ENCODE peak calls at places on chromosome 9, in six cellular contexts. H, B, Y, X, S and V are unnamed samples.

GRCh38 chr9:128891354-128892222 is 9.7 kb downstream of the LRRC8A start:
- DNase-seq in H (no peak), B (no peak), Y (no peak), X (no peak), S (no peak), V (no peak)

GRCh38 chr9:132539071-132539470 is 43.3 kb upstream of the BARHL1 start:
- DNase-seq in H (no peak), B (no peak), Y (no peak), X (peak), S (no peak), V (no peak)

GRCh38 chr9:112121633-112122032 is 53.5 kb downstream of the SUSD1 start:
- DNase-seq in H (no peak), B (no peak), Y (no peak), X (no peak), S (no peak), V (no peak)

GRCh38 chr9:97176206-97176605 is 131.3 kb upstream of the CCDC180 start:
- DNase-seq in H (no peak), B (no peak), Y (peak), X (no peak), S (no peak), V (no peak)

GRCh38 chr9:14645648-14646047 is 47.6 kb downstream of the ZDHHC21 start:
- DNase-seq in H (no peak), B (no peak), Y (peak), X (no peak), S (no peak), V (no peak)

GRCh38 chr9:34321451-34321850 is 7.6 kb downstream of the KIF24 start:
- DNase-seq in H (no peak), B (no peak), Y (no peak), X (no peak), S (no peak), V (no peak)

GRCh38 chr9:37947987-37948386 is 44.1 kb upstream of the SLC25A51 start:
- DNase-seq in H (no peak), B (no peak), Y (no peak), X (no peak), S (no peak), V (no peak)

GRCh38 chr9:107438211-107439030 is 51.1 kb downstream of the KLF4 start:
- DNase-seq in H (no peak), B (no peak), Y (peak), X (no peak), S (no peak), V (no peak)

GRCh38 chr9:118693645-118694044 is 675.6 kb downstream of the BRINP1 start:
- DNase-seq in H (no peak), B (no peak), Y (no peak), X (no peak), S (no peak), V (no peak)

GRCh38 chr9:20872340-20872977 is 159.0 kb downstream of the HACD4 start:
- DNase-seq in H (no peak), B (no peak), Y (peak), X (no peak), S (no peak), V (no peak)

GRCh38 chr9:37936965-37937364 is 33.0 kb upstream of the SLC25A51 start:
- DNase-seq in H (no peak), B (no peak), Y (no peak), X (no peak), S (no peak), V (no peak)

GRCh38 chr9:133780962-133781827 is 43.0 kb upstream of the SARDH start:
- DNase-seq in H (no peak), B (no peak), Y (no peak), X (no peak), S (no peak), V (no peak)

GRCh38 chr9:5043381-5043780 is 58.3 kb downstream of the JAK2 start:
- DNase-seq in H (no peak), B (no peak), Y (peak), X (no peak), S (no peak), V (no peak)

GRCh38 chr9:336039-336438 is 121.4 kb downstream of the DOCK8 start:
- DNase-seq in H (no peak), B (no peak), Y (peak), X (no peak), S (no peak), V (no peak)